ENCODE peak calls at places on chromosome 1, in five cellular contexts. One of them, this sample, is unnamed.

GRCh38 chr1:145889722-145890121 is 4.1 kb upstream of the ANKRD35 start:
- DNase-seq in adrenal gland: peak
- DNase-seq in stomach: no peak
- DNase-seq in fibroblast of mammary gland: no peak
- DNase-seq in fibroblast of villous mesenchyme: no peak
- DNase-seq in this sample: no peak

GRCh38 chr1:6185635-6186382 is 5.7 kb upstream of the CHD5 start:
- DNase-seq in fibroblast of villous mesenchyme: peak
- DNase-seq in adrenal gland: no peak
- DNase-seq in stomach: no peak
- DNase-seq in fibroblast of mammary gland: peak
- DNase-seq in this sample: peak

GRCh38 chr1:232655746-232656085 is 25.8 kb upstream of the SIPA1L2 start:
- DNase-seq in adrenal gland: no peak
- DNase-seq in stomach: no peak
- DNase-seq in fibroblast of mammary gland: no peak
- DNase-seq in fibroblast of villous mesenchyme: no peak
- DNase-seq in this sample: no peak

GRCh38 chr1:26932536-26932935 is 11.0 kb downstream of the NUDC start:
- DNase-seq in adrenal gland: no peak
- DNase-seq in fibroblast of villous mesenchyme: no peak
- DNase-seq in fibroblast of mammary gland: no peak
- DNase-seq in stomach: no peak
- DNase-seq in this sample: no peak

GRCh38 chr1:12065872-12066271 is 2.8 kb downstream of the TNFRSF8 start:
- DNase-seq in adrenal gland: no peak
- DNase-seq in fibroblast of mammary gland: no peak
- DNase-seq in fibroblast of villous mesenchyme: no peak
- DNase-seq in stomach: no peak
- DNase-seq in this sample: no peak

GRCh38 chr1:163834778-163835177 is 513.0 kb downstream of the NUF2 start:
- DNase-seq in fibroblast of mammary gland: no peak
- DNase-seq in fibroblast of villous mesenchyme: no peak
- DNase-seq in adrenal gland: no peak
- DNase-seq in stomach: no peak
- DNase-seq in this sample: peak

GRCh38 chr1:231176421-231176820 is 14.6 kb downstream of the TRIM67 start:
- DNase-seq in fibroblast of mammary gland: no peak
- DNase-seq in fibroblast of villous mesenchyme: no peak
- DNase-seq in adrenal gland: no peak
- DNase-seq in stomach: no peak
- DNase-seq in this sample: no peak

GRCh38 chr1:227895828-227896685 is 51.7 kb downstream of the WNT9A start:
- DNase-seq in stomach: peak
- DNase-seq in fibroblast of villous mesenchyme: no peak
- DNase-seq in adrenal gland: peak
- DNase-seq in fibroblast of mammary gland: no peak
- DNase-seq in this sample: no peak

GRCh38 chr1:88302843-88303486 is 381.1 kb upstream of the PKN2 start:
- DNase-seq in fibroblast of villous mesenchyme: peak
- DNase-seq in fibroblast of mammary gland: peak
- DNase-seq in stomach: no peak
- DNase-seq in adrenal gland: peak
- DNase-seq in this sample: peak

GRCh38 chr1:93015590-93015989 is 54.3 kb upstream of the DIPK1A start:
- DNase-seq in adrenal gland: no peak
- DNase-seq in stomach: no peak
- DNase-seq in fibroblast of mammary gland: peak
- DNase-seq in fibroblast of villous mesenchyme: no peak
- DNase-seq in this sample: no peak

GRCh38 chr1:203325418-203326091 is 20.2 kb downstream of the BTG2 start:
- DNase-seq in stomach: peak
- DNase-seq in adrenal gland: peak
- DNase-seq in fibroblast of mammary gland: no peak
- DNase-seq in fibroblast of villous mesenchyme: no peak
- DNase-seq in this sample: no peak

GRCh38 chr1:234918216-234918841 is 210.3 kb downstream of the TOMM20 start:
- DNase-seq in stomach: peak
- DNase-seq in fibroblast of mammary gland: no peak
- DNase-seq in adrenal gland: peak
- DNase-seq in fibroblast of villous mesenchyme: peak
- DNase-seq in this sample: no peak

GRCh38 chr1:225877570-225877969 is 4.6 kb downstream of the TMEM63A start:
- DNase-seq in adrenal gland: peak
- DNase-seq in fibroblast of mammary gland: peak
- DNase-seq in fibroblast of villous mesenchyme: peak
- DNase-seq in stomach: peak
- DNase-seq in this sample: peak

GRCh38 chr1:212203611-212204010 is 81.6 kb upstream of the PPP2R5A start:
- DNase-seq in fibroblast of villous mesenchyme: no peak
- DNase-seq in fibroblast of mammary gland: no peak
- DNase-seq in stomach: no peak
- DNase-seq in adrenal gland: no peak
- DNase-seq in this sample: no peak

GRCh38 chr1:36085686-36086526 is 2.0 kb downstream of the TEKT2 start:
- DNase-seq in fibroblast of mammary gland: no peak
- DNase-seq in stomach: peak
- DNase-seq in adrenal gland: no peak
- DNase-seq in fibroblast of villous mesenchyme: no peak
- DNase-seq in this sample: no peak

GRCh38 chr1:172561252-172561651 is 28.3 kb downstream of the SUCO start:
- DNase-seq in fibroblast of mammary gland: no peak
- DNase-seq in fibroblast of villous mesenchyme: no peak
- DNase-seq in adrenal gland: no peak
- DNase-seq in stomach: no peak
- DNase-seq in this sample: no peak

GRCh38 chr1:15154480-15155036 is 1.0 kb downstream of the TMEM51 start:
- DNase-seq in fibroblast of villous mesenchyme: peak
- DNase-seq in fibroblast of mammary gland: peak
- DNase-seq in adrenal gland: peak
- DNase-seq in stomach: peak
- DNase-seq in this sample: peak

GRCh38 chr1:4650486-4650885 is 3.9 kb upstream of the AJAP1 start:
- DNase-seq in stomach: no peak
- DNase-seq in fibroblast of mammary gland: peak
- DNase-seq in fibroblast of villous mesenchyme: no peak
- DNase-seq in adrenal gland: no peak
- DNase-seq in this sample: no peak

GRCh38 chr1:192993426-192994085 is 65.6 kb downstream of the UCHL5 start:
- DNase-seq in adrenal gland: no peak
- DNase-seq in fibroblast of villous mesenchyme: peak
- DNase-seq in fibroblast of mammary gland: peak
- DNase-seq in stomach: no peak
- DNase-seq in this sample: no peak

GRCh38 chr1:27356628-27357280 is 10.0 kb downstream of the MAP3K6 start:
- DNase-seq in adrenal gland: no peak
- DNase-seq in fibroblast of mammary gland: no peak
- DNase-seq in fibroblast of villous mesenchyme: no peak
- DNase-seq in stomach: peak
- DNase-seq in this sample: no peak

GRCh38 chr1:97123717-97124446 is 402.3 kb downstream of the PTBP2 start:
- DNase-seq in adrenal gland: peak
- DNase-seq in fibroblast of villous mesenchyme: peak
- DNase-seq in stomach: no peak
- DNase-seq in fibroblast of mammary gland: no peak
- DNase-seq in this sample: no peak

GRCh38 chr1:201108614-201109013 is 3.6 kb downstream of the CACNA1S start:
- DNase-seq in fibroblast of villous mesenchyme: no peak
- DNase-seq in adrenal gland: no peak
- DNase-seq in fibroblast of mammary gland: no peak
- DNase-seq in stomach: no peak
- DNase-seq in this sample: no peak

GRCh38 chr1:162230096-162230495 is 146.6 kb downstream of the SPATA46 start:
- DNase-seq in fibroblast of villous mesenchyme: peak
- DNase-seq in fibroblast of mammary gland: peak
- DNase-seq in adrenal gland: peak
- DNase-seq in stomach: peak
- DNase-seq in this sample: no peak

GRCh38 chr1:108117908-108118902 is 81.9 kb downstream of the SLC25A24 start:
- DNase-seq in adrenal gland: no peak
- DNase-seq in fibroblast of mammary gland: no peak
- DNase-seq in fibroblast of villous mesenchyme: peak
- DNase-seq in stomach: no peak
- DNase-seq in this sample: peak

GRCh38 chr1:115098979-115099692 is 9.8 kb upstream of the TSPAN2 start:
- DNase-seq in fibroblast of villous mesenchyme: peak
- DNase-seq in stomach: peak
- DNase-seq in fibroblast of mammary gland: peak
- DNase-seq in adrenal gland: no peak
- DNase-seq in this sample: no peak

DNA sequence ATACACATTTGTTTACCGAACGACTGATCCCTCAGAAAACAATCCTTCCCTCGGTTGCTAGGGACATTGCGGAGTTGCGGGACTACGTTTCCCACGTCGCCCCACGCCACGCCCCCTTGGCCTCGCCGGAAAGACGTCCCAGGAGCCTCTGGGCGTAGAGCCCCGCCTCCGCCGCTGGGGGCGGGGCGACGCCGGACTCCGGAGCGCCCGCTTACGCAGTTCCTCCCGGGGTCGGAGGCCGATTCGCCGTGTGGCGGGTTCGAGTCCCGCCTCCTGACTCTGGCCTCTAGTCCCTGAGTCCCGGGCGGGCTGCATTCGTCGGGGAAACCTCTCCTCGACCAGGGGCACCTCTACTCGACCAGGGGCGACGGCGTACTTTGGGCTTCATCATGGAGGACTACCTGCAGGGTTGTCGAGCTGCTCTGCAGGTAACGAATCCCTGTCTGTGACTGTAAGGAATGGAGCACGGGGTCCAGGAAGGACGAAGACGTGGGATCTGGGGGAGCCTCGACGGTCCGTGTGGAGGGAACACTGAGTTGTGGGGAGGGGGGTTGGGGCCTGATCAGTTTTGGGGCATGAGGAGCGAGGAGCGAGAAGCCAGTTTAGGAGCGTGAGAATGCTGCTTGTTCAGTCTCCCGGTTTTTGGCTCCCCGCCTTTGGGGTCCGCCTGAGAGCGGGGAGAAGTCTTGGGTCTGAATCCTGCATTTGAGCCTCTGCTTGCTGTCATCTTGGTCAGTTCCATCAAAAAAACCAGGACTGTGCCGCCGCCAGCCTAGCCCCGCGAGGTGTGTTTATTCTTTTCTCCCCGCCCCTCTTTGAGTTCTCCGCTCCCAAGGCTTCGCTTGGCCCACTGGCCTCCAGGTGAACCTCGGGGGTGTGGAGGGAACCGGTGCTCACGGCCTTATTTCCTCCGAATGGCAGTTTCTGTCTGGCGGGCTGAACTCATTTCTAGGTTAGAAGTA is at the start of gene PRUNE1:
- DNase-seq in stomach: peak
- DNase-seq in adrenal gland: peak
- DNase-seq in fibroblast of mammary gland: peak
- DNase-seq in fibroblast of villous mesenchyme: peak
- DNase-seq in this sample: peak
- TF ChIP-seq CTCF in stomach: no peak
- TF ChIP-seq CTCF in adrenal gland: peak
- TF ChIP-seq CTCF in fibroblast of mammary gland: no peak
- TF ChIP-seq CTCF in fibroblast of villous mesenchyme: no peak
- TF ChIP-seq CTCF in this sample: no peak

GRCh38 chr1:14111121-14111520 is 411.1 kb downstream of the PRDM2 start:
- DNase-seq in adrenal gland: no peak
- DNase-seq in stomach: no peak
- DNase-seq in fibroblast of mammary gland: no peak
- DNase-seq in fibroblast of villous mesenchyme: no peak
- DNase-seq in this sample: no peak

GRCh38 chr1:14112613-14113012 is 412.6 kb downstream of the PRDM2 start:
- DNase-seq in adrenal gland: no peak
- DNase-seq in fibroblast of villous mesenchyme: no peak
- DNase-seq in stomach: no peak
- DNase-seq in fibroblast of mammary gland: no peak
- DNase-seq in this sample: no peak

GRCh38 chr1:14113271-14113670 is 413.3 kb downstream of the PRDM2 start:
- DNase-seq in fibroblast of mammary gland: peak
- DNase-seq in stomach: no peak
- DNase-seq in fibroblast of villous mesenchyme: no peak
- DNase-seq in adrenal gland: no peak
- DNase-seq in this sample: no peak

GRCh38 chr1:14115976-14116375 is 416.0 kb downstream of the PRDM2 start:
- DNase-seq in stomach: no peak
- DNase-seq in adrenal gland: no peak
- DNase-seq in fibroblast of villous mesenchyme: no peak
- DNase-seq in fibroblast of mammary gland: no peak
- DNase-seq in this sample: no peak

GRCh38 chr1:14113841-14114567 is 414.0 kb downstream of the PRDM2 start:
- DNase-seq in adrenal gland: peak
- DNase-seq in fibroblast of mammary gland: peak
- DNase-seq in fibroblast of villous mesenchyme: peak
- DNase-seq in stomach: no peak
- DNase-seq in this sample: peak
- TF ChIP-seq CTCF in adrenal gland: peak
- TF ChIP-seq CTCF in fibroblast of mammary gland: peak
- TF ChIP-seq CTCF in fibroblast of villous mesenchyme: peak
- TF ChIP-seq CTCF in stomach: peak
- TF ChIP-seq CTCF in this sample: peak

GRCh38 chr1:40036574-40036973 is 4.0 kb upstream of the CAP1 start:
- DNase-seq in fibroblast of mammary gland: peak
- DNase-seq in stomach: peak
- DNase-seq in fibroblast of villous mesenchyme: peak
- DNase-seq in adrenal gland: peak
- DNase-seq in this sample: peak

GRCh38 chr1:40030528-40031135 is 9.9 kb upstream of the CAP1 start:
- DNase-seq in stomach: no peak
- DNase-seq in fibroblast of mammary gland: peak
- DNase-seq in fibroblast of villous mesenchyme: peak
- DNase-seq in adrenal gland: no peak
- DNase-seq in this sample: no peak

GRCh38 chr1:40038693-40039092 is 1.8 kb upstream of the CAP1 start:
- DNase-seq in fibroblast of mammary gland: no peak
- DNase-seq in stomach: no peak
- DNase-seq in fibroblast of villous mesenchyme: no peak
- DNase-seq in adrenal gland: no peak
- DNase-seq in this sample: no peak

GRCh38 chr1:40032240-40032891 is 8.2 kb upstream of the CAP1 start:
- DNase-seq in adrenal gland: peak
- DNase-seq in fibroblast of villous mesenchyme: peak
- DNase-seq in stomach: peak
- DNase-seq in fibroblast of mammary gland: peak
- DNase-seq in this sample: peak

DNA sequence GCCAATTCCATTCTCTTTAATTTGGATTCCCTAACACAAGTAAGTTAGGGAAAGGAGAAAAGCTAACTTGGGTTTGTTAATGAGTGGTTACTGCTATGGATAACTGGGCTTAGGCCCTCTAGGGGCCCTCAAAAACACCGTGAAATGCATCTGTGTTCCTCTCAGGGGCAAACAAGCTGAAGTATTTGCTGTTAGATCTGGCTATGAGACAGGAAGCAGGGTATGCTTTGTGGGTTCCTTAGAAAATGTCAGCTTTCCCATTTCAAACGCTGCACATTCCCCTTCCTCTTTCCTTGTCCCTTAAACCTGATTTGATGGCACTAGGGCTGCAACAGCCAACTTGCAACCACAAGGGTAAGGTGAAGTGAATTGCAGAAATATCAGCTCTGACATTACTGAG is 5.7 kb upstream of the CAP1 start:
- DNase-seq in adrenal gland: no peak
- DNase-seq in stomach: no peak
- DNase-seq in fibroblast of mammary gland: no peak
- DNase-seq in fibroblast of villous mesenchyme: no peak
- DNase-seq in this sample: no peak
- TF ChIP-seq CTCF in adrenal gland: no peak
- TF ChIP-seq CTCF in stomach: no peak
- TF ChIP-seq CTCF in fibroblast of mammary gland: no peak
- TF ChIP-seq CTCF in fibroblast of villous mesenchyme: no peak
- TF ChIP-seq CTCF in this sample: no peak

GRCh38 chr1:219304227-219305226 is 130.8 kb downstream of the LYPLAL1 start:
- DNase-seq in fibroblast of villous mesenchyme: no peak
- DNase-seq in adrenal gland: peak
- DNase-seq in fibroblast of mammary gland: peak
- DNase-seq in stomach: no peak
- DNase-seq in this sample: peak
- TF ChIP-seq CTCF in fibroblast of villous mesenchyme: no peak
- TF ChIP-seq CTCF in adrenal gland: no peak
- TF ChIP-seq CTCF in fibroblast of mammary gland: no peak
- TF ChIP-seq CTCF in stomach: no peak
- TF ChIP-seq CTCF in this sample: no peak